ENCODE peak calls at places on chromosome 9, in seven cellular contexts. V is SK-N-SH, W is K562, G is GM12878, R is GM12892, M is HepG2, Y is GM12891. A is an unnamed sample.

GRCh38 chr9:108130896-108131295 is 641.3 kb upstream of the KLF4 start:
- DNase-seq in W (no peak), R (no peak), V (no peak), G (no peak), M (no peak), Y (no peak), A (no peak)

GRCh38 chr9:38380872-38381534 is 11.5 kb upstream of the ALDH1B1 start:
- DNase-seq in G (no peak), V (no peak), M (peak), W (peak), Y (no peak), R (no peak), A (peak)

GRCh38 chr9:19162026-19162366 is 34.7 kb upstream of the PLIN2 start:
- DNase-seq in V (no peak), W (no peak), M (no peak), Y (no peak), G (no peak), R (no peak), A (no peak)

GRCh38 chr9:125513634-125514413 is 193.2 kb downstream of the MAPKAP1 start:
- DNase-seq in R (peak), W (peak), G (peak), M (peak), V (no peak), Y (no peak), A (no peak)

GRCh38 chr9:94031946-94032345 is 52.3 kb upstream of the PTPDC1 start:
- DNase-seq in W (no peak), V (no peak), Y (no peak), G (no peak), R (no peak), M (no peak), A (no peak)

GRCh38 chr9:18666987-18667772 is 193.2 kb downstream of the ADAMTSL1 start:
- DNase-seq in Y (no peak), M (no peak), R (no peak), W (no peak), G (no peak), V (no peak), A (no peak)

GRCh38 chr9:95762322-95762721 is 113.2 kb upstream of the ERCC6L2 start:
- DNase-seq in Y (no peak), W (no peak), V (no peak), R (no peak), M (no peak), G (no peak), A (no peak)

GRCh38 chr9:113484258-113484730 is 20.8 kb downstream of the RGS3 start:
- DNase-seq in W (no peak), M (peak), G (no peak), V (peak), R (no peak), Y (no peak), A (no peak)

GRCh38 chr9:6354072-6354686 is 26.0 kb downstream of the TPD52L3 start:
- DNase-seq in G (peak), M (peak), W (peak), R (peak), V (peak), Y (peak), A (peak)

GRCh38 chr9:84511651-84512050 is 157.9 kb upstream of the NTRK2 start:
- DNase-seq in M (no peak), G (no peak), W (no peak), Y (no peak), V (no peak), R (no peak), A (no peak)

GRCh38 chr9:131390990-131391389 is 2.9 kb upstream of the PRRC2B start:
- DNase-seq in V (no peak), G (no peak), R (no peak), W (no peak), M (no peak), Y (no peak), A (no peak)

GRCh38 chr9:17005085-17005484 is 129.8 kb upstream of the CNTLN start:
- DNase-seq in M (peak), R (no peak), V (no peak), W (no peak), Y (no peak), G (no peak), A (peak)

GRCh38 chr9:84310903-84311302 is 29.7 kb downstream of the SLC28A3 start:
- DNase-seq in W (no peak), V (no peak), R (no peak), Y (no peak), G (no peak), M (no peak), A (no peak)

GRCh38 chr9:89902450-89902849 is 297.6 kb downstream of the GADD45G start:
- DNase-seq in V (no peak), W (no peak), R (no peak), G (no peak), Y (no peak), M (no peak), A (no peak)

GRCh38 chr9:35914307-35914807 is 5.1 kb downstream of the SPAAR start:
- DNase-seq in W (peak), M (peak), Y (no peak), R (no peak), V (peak), G (no peak), A (no peak)

GRCh38 chr9:129483467-129484324 is 137.2 kb downstream of the C9orf50 start:
- DNase-seq in Y (no peak), G (no peak), V (no peak), R (no peak), M (no peak), W (peak), A (no peak)

GRCh38 chr9:81879501-81879916 is 48.7 kb upstream of the SPATA31D4 start:
- DNase-seq in R (no peak), Y (no peak), V (no peak), W (no peak), M (no peak), G (no peak), A (no peak)

GRCh38 chr9:99057665-99058625 is 47.0 kb upstream of the TGFBR1 start:
- DNase-seq in R (peak), W (peak), G (peak), V (no peak), Y (peak), M (no peak), A (no peak)
- TF ChIP-seq TAF1 in R (no peak), W (no peak), G (no peak), V (no peak), Y (no peak), M (no peak), A (no peak)

GRCh38 chr9:14749738-14750137 is 27.2 kb upstream of the CER1 start:
- DNase-seq in G (no peak), V (no peak), M (no peak), R (no peak), Y (no peak), W (no peak), A (no peak)

GRCh38 chr9:14747116-14747515 is 24.6 kb upstream of the CER1 start:
- DNase-seq in M (no peak), W (no peak), Y (no peak), R (no peak), G (no peak), V (no peak), A (no peak)

GRCh38 chr9:14746655-14747054 is 24.1 kb upstream of the CER1 start:
- DNase-seq in Y (no peak), W (no peak), G (no peak), R (no peak), M (no peak), V (no peak), A (no peak)

GRCh38 chr9:14750871-14751270 is 28.3 kb upstream of the CER1 start:
- DNase-seq in M (no peak), G (no peak), V (no peak), R (no peak), Y (no peak), W (no peak), A (no peak)

GRCh38 chr9:14748373-14748772 is 25.8 kb upstream of the CER1 start:
- DNase-seq in V (no peak), G (no peak), Y (no peak), R (no peak), M (no peak), W (no peak), A (no peak)
- TF ChIP-seq TAF1 in V (no peak), G (no peak), Y (no peak), R (no peak), M (no peak), W (no peak), A (no peak)

DNA sequence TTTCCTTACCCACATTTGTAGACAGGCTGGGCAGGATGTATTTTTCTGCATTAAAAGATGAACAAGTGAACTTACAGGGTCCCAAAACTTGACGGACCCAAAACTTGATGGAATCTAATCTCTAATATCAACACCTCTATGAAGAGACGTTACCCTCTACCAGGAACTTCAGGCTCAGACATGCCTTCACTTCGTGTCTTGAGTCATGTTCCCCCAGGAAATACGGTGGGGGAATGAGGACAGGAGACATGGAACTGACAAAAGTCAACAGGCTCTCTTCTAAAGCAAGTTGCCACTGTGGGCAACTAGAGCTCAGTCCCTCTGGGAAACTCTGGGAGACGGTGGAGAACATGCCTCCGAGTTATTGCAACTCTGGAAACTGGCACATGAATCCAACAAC is 196.1 kb downstream of the PAPPA start:
- DNase-seq in V (no peak), W (no peak), Y (no peak), M (no peak), G (no peak), R (no peak), A (no peak)
- TF ChIP-seq TAF1 in V (no peak), W (no peak), Y (no peak), M (no peak), G (no peak), R (no peak), A (no peak)

GRCh38 chr9:103928452-103928851 is 165.7 kb upstream of the SMC2 start:
- DNase-seq in R (no peak), G (no peak), W (no peak), M (no peak), V (no peak), Y (no peak), A (no peak)
- TF ChIP-seq TAF1 in R (no peak), G (no peak), W (no peak), M (no peak), V (no peak), Y (no peak), A (no peak)

GRCh38 chr9:111399772-111400563 is 69.9 kb upstream of the OR2K2 start:
- DNase-seq in R (no peak), W (peak), V (peak), G (no peak), Y (no peak), M (peak), A (peak)
- TF ChIP-seq TAF1 in R (no peak), W (no peak), V (no peak), G (no peak), Y (no peak), M (no peak), A (no peak)

GRCh38 chr9:123410281-123410910 is 54.4 kb downstream of the CRB2 start:
- DNase-seq in V (no peak), G (no peak), R (no peak), W (no peak), M (no peak), Y (no peak), A (no peak)

GRCh38 chr9:123408313-123409266 is 52.6 kb downstream of the CRB2 start:
- DNase-seq in G (no peak), V (no peak), M (no peak), W (no peak), Y (no peak), R (no peak), A (no peak)

GRCh38 chr9:123407537-123407828 is 51.5 kb downstream of the CRB2 start:
- DNase-seq in W (no peak), G (no peak), V (peak), R (no peak), M (no peak), Y (no peak), A (no peak)

GRCh38 chr9:123406016-123406415 is 50.0 kb downstream of the CRB2 start:
- DNase-seq in G (no peak), V (no peak), W (no peak), Y (no peak), R (no peak), M (no peak), A (no peak)

GRCh38 chr9:123406691-123407536 is 50.9 kb downstream of the CRB2 start:
- DNase-seq in G (no peak), W (peak), M (no peak), R (no peak), V (peak), Y (no peak), A (no peak)
- TF ChIP-seq TAF1 in G (no peak), W (no peak), M (no peak), R (no peak), V (no peak), Y (no peak), A (no peak)

GRCh38 chr9:15211994-15212501 is 95.0 kb downstream of the TTC39B start:
- DNase-seq in G (no peak), R (no peak), V (no peak), Y (no peak), M (peak), W (no peak), A (no peak)
- TF ChIP-seq TAF1 in G (no peak), R (no peak), V (no peak), Y (no peak), M (no peak), W (no peak), A (no peak)

DNA sequence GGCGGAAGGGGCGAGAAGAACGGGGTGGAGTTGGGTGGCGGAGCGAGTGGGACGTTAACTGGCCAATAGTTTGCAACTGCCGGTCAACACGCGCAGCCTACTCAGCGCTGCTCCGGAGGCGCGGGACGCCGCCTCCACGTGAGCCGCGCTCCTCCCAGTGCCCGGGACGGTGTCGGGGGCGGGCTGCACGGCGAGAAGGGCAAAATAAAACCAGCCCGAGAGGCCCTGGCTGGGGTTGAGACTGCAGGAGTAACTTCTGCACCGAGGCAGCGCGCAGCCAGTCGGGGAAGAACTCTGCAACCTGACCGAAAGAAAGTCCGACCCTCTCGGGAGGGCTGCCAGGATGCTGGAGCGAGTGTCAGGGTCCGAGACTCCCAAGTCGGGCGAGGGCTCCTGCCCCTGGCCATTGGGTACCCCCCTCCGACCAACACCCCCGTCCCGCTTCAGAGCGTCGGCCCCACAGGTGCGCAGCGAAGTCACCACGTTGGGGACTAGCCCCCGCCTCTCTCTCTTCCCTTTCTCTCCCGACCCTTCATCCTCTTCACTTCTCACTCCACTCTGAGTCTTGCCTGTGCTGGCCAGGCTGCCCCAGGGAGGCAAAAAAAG is 25.1 kb upstream of the ELAVL2 start:
- DNase-seq in M (no peak), R (no peak), Y (no peak), G (no peak), V (peak), W (no peak), A (peak)
- TF ChIP-seq TAF1 in M (no peak), R (no peak), Y (no peak), G (no peak), V (no peak), W (no peak), A (peak)

GRCh38 chr9:74735761-74736160 is 152.0 kb downstream of the TRPM6 start:
- DNase-seq in R (no peak), V (no peak), W (no peak), M (no peak), Y (no peak), G (no peak), A (no peak)

GRCh38 chr9:74742176-74742575 is 145.5 kb downstream of the TRPM6 start:
- DNase-seq in R (no peak), G (no peak), V (no peak), Y (no peak), M (no peak), W (no peak), A (no peak)

GRCh38 chr9:74736635-74737034 is 151.1 kb downstream of the TRPM6 start:
- DNase-seq in V (no peak), M (no peak), R (no peak), W (no peak), Y (no peak), G (no peak), A (no peak)
- TF ChIP-seq TAF1 in V (no peak), M (no peak), R (no peak), W (no peak), Y (no peak), G (no peak), A (no peak)

DNA sequence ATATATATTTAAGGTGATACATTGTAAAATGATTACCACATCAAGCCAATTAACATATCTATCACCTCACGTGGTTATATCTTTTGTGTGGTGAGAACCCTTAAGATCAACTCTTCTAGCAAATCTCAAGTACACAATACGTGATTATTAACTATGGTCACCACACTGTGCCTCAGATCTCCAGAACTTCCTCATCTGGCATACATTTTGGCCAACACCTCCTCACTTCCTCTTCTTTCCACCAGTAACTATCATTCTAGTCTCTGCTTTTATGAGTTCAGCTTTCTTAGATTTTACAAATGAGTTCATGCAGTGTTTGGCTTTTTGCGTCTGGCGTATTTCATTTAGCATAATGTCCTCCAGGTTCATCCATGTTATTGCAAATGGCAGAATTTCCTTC is 35.9 kb downstream of the PRKACG start:
- DNase-seq in M (no peak), V (no peak), R (no peak), Y (no peak), G (no peak), W (no peak), A (no peak)
- TF ChIP-seq TAF1 in M (no peak), V (no peak), R (no peak), Y (no peak), G (no peak), W (no peak), A (no peak)

A was measured in H1.